ENCODE peak calls at places on chromosomes 2 and 18, in nine cellular contexts. N is neuronal stem cell, C is suprapubic skin, K is lower lobe of right lung, I is MM.1S, T is tibial artery, L is heart left ventricle, D is astrocyte, G is H9. H is an unnamed sample.

GRCh38 chr18:48039769-48040215 is 109.3 kb upstream of the SMAD2 start:
- DNase-seq in N (no peak), C (peak; percentile 60), K (no peak), I (no peak), T (no peak), L (no peak), D (no peak), G (no peak), H (no peak)

GRCh38 chr18:10851824-10852225 is 297.5 kb downstream of the PIEZO2 start:
- DNase-seq in N (peak; percentile 35), C (no peak), K (no peak), I (peak; percentile 73), T (no peak), L (no peak), D (peak; percentile 31), G (no peak), H (no peak)

GRCh38 chr2:30235008-30235655 is 3.8 kb downstream of the LBH start:
- DNase-seq in N (no peak), C (peak; percentile 57), K (no peak), I (no peak), T (no peak), L (no peak), D (no peak), G (no peak), H (peak; percentile 27)

GRCh38 chr18:13446581-13447470 is 228.3 kb downstream of the LDLRAD4 start:
- DNase-seq in N (no peak), C (peak; percentile 18), K (no peak), I (no peak), T (no peak), L (no peak), D (no peak), G (peak; percentile 48), H (no peak)

GRCh38 chr2:120699292-120699691 is 36.4 kb upstream of the GLI2 start:
- DNase-seq in N (no peak), C (no peak), K (no peak), I (no peak), T (no peak), L (no peak), D (no peak), G (no peak), H (no peak)

GRCh38 chr18:10860937-10861336 is 288.4 kb downstream of the PIEZO2 start:
- DNase-seq in N (no peak), C (no peak), K (no peak), I (no peak), T (no peak), L (no peak), D (no peak), G (no peak), H (no peak)

GRCh38 chr2:9347411-9347853 is 75.9 kb downstream of the ITGB1BP1 start:
- DNase-seq in N (no peak), C (peak; percentile 81), K (no peak), I (no peak), T (peak; percentile 90), L (peak; percentile 38), D (no peak), G (no peak), H (peak; percentile 44)

GRCh38 chr2:121218386-121218938 is 66.5 kb downstream of the TFCP2L1 start:
- DNase-seq in N (no peak), C (no peak), K (peak; percentile 17), I (no peak), T (no peak), L (no peak), D (no peak), G (no peak), H (no peak)

GRCh38 chr2:142880275-142880674 is 2.8 kb downstream of the KYNU start:
- DNase-seq in N (no peak), C (no peak), K (no peak), I (no peak), T (no peak), L (no peak), D (peak; percentile 82), G (no peak), H (no peak)

GRCh38 chr2:171999604-172000469 is at the start of gene METAP1D:
- DNase-seq in N (peak; percentile 89), C (peak; percentile 86), K (peak; percentile 94), I (peak; percentile 97), T (peak; percentile 71), L (peak; percentile 86), D (peak; percentile 76), G (peak; percentile 95), H (peak; percentile 100)

GRCh38 chr18:56421641-56422040 is 216.8 kb downstream of the TXNL1 start:
- DNase-seq in N (no peak), C (no peak), K (no peak), I (no peak), T (no peak), L (no peak), D (no peak), G (no peak), H (no peak)

DNA sequence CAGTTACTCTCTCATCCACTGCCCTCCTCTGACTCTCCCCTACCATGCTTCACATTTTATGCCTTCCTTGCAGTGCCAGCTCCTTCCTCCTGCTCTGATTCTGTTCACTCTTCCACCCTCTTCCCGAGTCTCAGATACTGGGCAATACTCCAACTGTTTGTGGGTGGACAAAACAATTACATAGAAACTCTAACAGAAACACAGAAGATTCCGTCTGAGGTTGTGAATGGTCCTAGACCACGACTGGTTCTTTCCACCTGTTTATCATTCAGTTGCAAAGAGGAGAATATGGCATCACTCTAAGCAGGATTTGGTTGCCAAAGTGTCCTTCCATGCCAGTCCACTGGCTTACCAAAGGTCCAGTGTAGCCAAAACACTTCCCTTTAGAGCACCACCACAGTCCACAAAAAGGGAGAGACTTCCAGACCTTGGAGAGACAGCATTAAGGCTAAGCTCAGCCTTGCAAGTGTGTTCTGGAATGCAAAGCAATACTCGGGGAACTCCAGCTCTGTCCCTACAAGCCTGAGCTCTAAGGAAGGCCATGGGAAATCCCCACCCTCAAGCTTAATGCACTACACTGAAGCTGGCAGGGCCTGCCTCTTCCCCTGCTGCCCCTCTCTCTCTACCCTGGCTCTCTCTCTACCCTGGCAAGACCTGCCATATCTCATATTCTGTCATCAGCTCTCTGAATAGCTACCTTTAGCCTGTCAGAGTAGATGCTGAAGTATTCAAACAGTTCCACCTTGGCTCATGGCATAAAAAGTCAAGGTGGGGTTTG is 33.6 kb upstream of the RND3 start:
- DNase-seq in N (no peak), C (no peak), K (no peak), I (no peak), T (no peak), L (no peak), D (peak; percentile 70), G (no peak), H (no peak)
- H3K27ac ChIP-seq in N (no peak overlapping the region), C (peak overlapping the region; percentile 49), K (no peak overlapping the region), I (no peak overlapping the region), T (no peak overlapping the region), L (no peak overlapping the region), D (peak overlapping the region; percentile 41), G (no peak overlapping the region), H (no peak overlapping the region)

GRCh38 chr2:176189666-176190641 is 1.5 kb downstream of the HOXD1 start:
- DNase-seq in N (no peak), C (no peak), K (no peak), I (no peak), T (no peak), L (no peak), D (no peak), G (peak; percentile 34), H (no peak)
- H3K9me3 ChIP-seq in N (peaks cover 3% of the 10 kb centered on the region), C (no peaks in the 10 kb centered on the region), K (no peaks in the 10 kb centered on the region), I (no peaks in the 10 kb centered on the region), T (no peaks in the 10 kb centered on the region), L (no peaks in the 10 kb centered on the region), D (no peaks in the 10 kb centered on the region), G (no peaks in the 10 kb centered on the region), H (no peaks in the 10 kb centered on the region)

GRCh38 chr18:45250479-45250878 is 364.8 kb upstream of the SLC14A2 start:
- DNase-seq in N (no peak), C (no peak), K (no peak), I (no peak), T (peak; percentile 28), L (no peak), D (no peak), G (no peak), H (no peak)

GRCh38 chr18:45251236-45251635 is 364.0 kb upstream of the SLC14A2 start:
- DNase-seq in N (no peak), C (no peak), K (no peak), I (no peak), T (no peak), L (no peak), D (peak; percentile 17), G (no peak), H (no peak)

GRCh38 chr18:45252474-45252873 is 362.8 kb upstream of the SLC14A2 start:
- DNase-seq in N (no peak), C (no peak), K (no peak), I (no peak), T (no peak), L (no peak), D (no peak), G (no peak), H (no peak)

GRCh38 chr18:45248240-45248903 is 366.9 kb upstream of the SLC14A2 start:
- DNase-seq in N (no peak), C (no peak), K (no peak), I (no peak), T (peak; percentile 64), L (peak; percentile 56), D (peak; percentile 96), G (no peak), H (no peak)

GRCh38 chr18:45249306-45249705 is 366.0 kb upstream of the SLC14A2 start:
- DNase-seq in N (no peak), C (no peak), K (no peak), I (no peak), T (no peak), L (no peak), D (peak; percentile 76), G (no peak), H (no peak)
- H3K27ac ChIP-seq in N (no peak overlapping the region), C (peak overlapping the region; percentile 52), K (peak overlapping the region; percentile 18), I (no peak overlapping the region), T (peak overlapping the region; percentile 76), L (peak overlapping the region; percentile 66), D (no peak overlapping the region), G (no peak overlapping the region), H (peak overlapping the region; percentile 21)

GRCh38 chr2:102020596-102021170 is 28.9 kb downstream of the IL1R2 start:
- DNase-seq in N (peak; percentile 74), C (peak; percentile 94), K (peak; percentile 87), I (peak; percentile 67), T (peak; percentile 91), L (peak; percentile 88), D (peak; percentile 68), G (peak; percentile 90), H (peak; percentile 90)

GRCh38 chr2:102024410-102024809 is 32.6 kb downstream of the IL1R2 start:
- DNase-seq in N (no peak), C (no peak), K (no peak), I (no peak), T (no peak), L (no peak), D (no peak), G (no peak), H (no peak)

GRCh38 chr2:102018823-102019445 is 27.2 kb downstream of the IL1R2 start:
- DNase-seq in N (no peak), C (no peak), K (no peak), I (no peak), T (no peak), L (no peak), D (no peak), G (no peak), H (no peak)

GRCh38 chr2:102022884-102023539 is 31.3 kb downstream of the IL1R2 start:
- DNase-seq in N (no peak), C (no peak), K (no peak), I (no peak), T (no peak), L (no peak), D (no peak), G (no peak), H (no peak)

DNA sequence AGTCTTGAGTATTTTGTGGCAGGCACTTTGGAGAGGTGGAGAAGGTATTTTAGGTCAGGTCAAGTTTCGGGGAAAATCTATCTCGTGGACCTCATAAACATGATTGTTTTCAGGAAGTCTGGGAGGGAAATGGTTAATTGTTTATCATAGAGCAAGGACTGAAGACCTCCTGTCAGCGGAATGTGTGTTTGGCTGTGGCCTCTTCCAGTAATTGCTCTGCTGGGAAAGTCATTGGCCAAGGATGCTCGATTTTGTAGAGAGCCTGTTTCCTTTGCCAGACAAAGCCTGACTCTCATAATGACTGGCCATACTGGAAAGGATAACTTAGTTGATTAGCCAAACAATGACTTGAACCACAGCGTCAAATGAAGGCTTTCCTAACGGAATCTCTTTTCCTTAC is 30.0 kb downstream of the IL1R2 start:
- DNase-seq in N (no peak), C (no peak), K (no peak), I (no peak), T (no peak), L (no peak), D (peak; percentile 76), G (no peak), H (no peak)
- H3K9me3 ChIP-seq in N (no peaks in the 10 kb centered on the region), C (no peaks in the 10 kb centered on the region), K (no peaks in the 10 kb centered on the region), I (no peaks in the 10 kb centered on the region), T (no peaks in the 10 kb centered on the region), L (no peaks in the 10 kb centered on the region), D (no peaks in the 10 kb centered on the region), G (no peaks in the 10 kb centered on the region), H (no peaks in the 10 kb centered on the region)